ENCODE peak calls at places on chromosomes 3 and 15, in seven cellular contexts. L, M, X, J, I, E and F are unnamed samples.
A peak's percentile ranks its signal among the peaks of the same experiment; 100 is the strongest.

GRCh38 chr15:81106560-81106959 is 27.5 kb upstream of the CFAP161 start:
- DNase-seq in M (peak; percentile 84), I (peak; percentile 60), X (no peak), E (peak; percentile 70), L (peak; percentile 42), J (peak; percentile 66), F (peak; percentile 62)

GRCh38 chr3:15172806-15173205 is 33.2 kb upstream of the CAPN7 start:
- DNase-seq in J (no peak), E (no peak), I (no peak), X (no peak), L (no peak), M (no peak), F (no peak)

GRCh38 chr15:78811124-78811824 is at the start of gene ADAMTS7:
- DNase-seq in X (peak; percentile 74), E (peak; percentile 88), J (peak; percentile 89), L (peak; percentile 88), M (peak; percentile 73), I (peak; percentile 46), F (peak; percentile 82)

GRCh38 chr3:42739401-42740158 is 33.5 kb downstream of the CCDC13 start:
- DNase-seq in E (no peak), I (no peak), X (no peak), J (peak; percentile 82), L (no peak), M (no peak), F (no peak)

GRCh38 chr3:14602804-14603644 is 48.5 kb upstream of the CCDC174 start:
- DNase-seq in J (peak; percentile 54), E (peak; percentile 51), L (peak; percentile 41), I (no peak), X (no peak), M (no peak), F (peak; percentile 6)

GRCh38 chr3:57179580-57180410 is 14.6 kb upstream of the IL17RD start:
- DNase-seq in X (no peak), J (no peak), M (peak; percentile 19), I (no peak), L (no peak), E (peak; percentile 34), F (no peak)

GRCh38 chr3:14221902-14222301 is 43.3 kb downstream of the LSM3 start:
- DNase-seq in J (no peak), E (no peak), L (no peak), M (no peak), I (no peak), X (no peak), F (no peak)

GRCh38 chr15:40097968-40098476 is 10.7 kb downstream of the BMF start:
- DNase-seq in E (no peak), J (no peak), I (no peak), M (peak; percentile 52), X (peak; percentile 61), L (no peak), F (no peak)

GRCh38 chr15:52233405-52233804 is 42.2 kb upstream of the GNB5 start:
- DNase-seq in E (no peak), X (no peak), L (no peak), J (no peak), M (no peak), I (no peak), F (no peak)

GRCh38 chr3:183210341-183210740 is 42.7 kb upstream of the B3GNT5 start:
- DNase-seq in J (no peak), M (no peak), L (no peak), I (no peak), E (no peak), X (no peak), F (no peak)

GRCh38 chr3:119524931-119525662 is 26.8 kb downstream of the TIMMDC1 start:
- DNase-seq in E (no peak), L (no peak), M (no peak), J (peak; percentile 13), X (no peak), I (no peak), F (peak; percentile 2)
- TF ChIP-seq CTCF in E (peak; percentile 39), L (no peak), M (peak; percentile 51), J (peak; percentile 51), X (no peak), I (peak; percentile 42), F (no peak)

DNA sequence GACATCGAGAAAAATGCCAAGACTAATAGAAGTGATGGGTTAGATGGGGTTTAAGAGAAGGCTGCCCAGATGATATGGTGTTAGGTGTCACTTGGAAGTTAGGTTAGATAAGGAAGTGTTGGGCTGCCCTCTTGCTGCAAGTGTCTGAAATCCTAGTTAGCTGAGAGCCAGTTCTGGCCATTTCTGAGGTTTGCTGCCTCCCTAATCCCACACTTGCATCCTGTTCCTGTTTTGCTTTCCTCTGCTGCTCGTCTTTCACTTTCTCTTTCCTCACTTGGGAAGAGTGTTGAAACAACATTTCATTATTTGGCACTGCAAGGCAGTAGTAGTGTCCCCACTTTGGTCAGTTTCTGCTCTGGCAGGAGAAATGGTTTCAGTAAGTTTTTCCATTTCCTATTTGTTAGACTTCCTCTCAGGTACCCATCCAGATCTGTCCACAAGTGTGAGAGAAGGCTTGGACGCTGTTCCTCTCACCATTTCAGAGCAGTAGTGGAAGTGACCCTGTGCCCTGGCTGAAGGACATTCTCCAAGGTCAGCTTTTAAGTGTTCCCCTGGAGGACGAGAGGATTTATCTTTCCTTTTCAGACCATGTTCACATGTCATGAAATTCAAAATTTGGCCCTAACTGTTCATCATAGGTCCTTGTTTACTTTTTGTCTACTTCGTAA is 93.3 kb downstream of the ADAMTSL3 start:
- DNase-seq in X (no peak), M (peak; percentile 55), J (no peak), L (no peak), I (peak; percentile 3), E (peak; percentile 47), F (peak; percentile 48)
- TF ChIP-seq CTCF in X (peak; percentile 43), M (no peak), J (peak; percentile 37), L (no peak), I (peak; percentile 20), E (peak; percentile 38), F (no peak)

GRCh38 chr3:113695818-113696645 is at the start of gene USF3:
- DNase-seq in I (peak; percentile 23), L (peak; percentile 68), E (peak; percentile 88), J (peak; percentile 77), M (peak; percentile 55), X (peak; percentile 91), F (peak; percentile 78)
- TF ChIP-seq CTCF in I (no peak), L (no peak), E (no peak), J (no peak), M (no peak), X (no peak), F (no peak)

GRCh38 chr15:86743283-86743903 is 663.7 kb downstream of the AGBL1 start:
- DNase-seq in X (peak; percentile 21), L (peak; percentile 83), M (no peak), I (no peak), J (peak; percentile 76), E (peak; percentile 73), F (peak; percentile 38)
- TF ChIP-seq CTCF in X (peak; percentile 22), L (peak; percentile 82), M (peak; percentile 25), I (peak; percentile 30), J (peak; percentile 5), E (peak; percentile 72), F (peak; percentile 31)

GRCh38 chr3:49535971-49536874 is 18.1 kb upstream of the BSN start:
- DNase-seq in M (no peak), J (no peak), I (no peak), L (no peak), E (no peak), X (peak; percentile 75), F (no peak)

GRCh38 chr3:49531715-49532114 is 22.6 kb upstream of the BSN start:
- DNase-seq in J (no peak), I (no peak), L (no peak), X (no peak), M (no peak), E (no peak), F (no peak)

GRCh38 chr3:49534581-49535495 is 19.4 kb upstream of the BSN start:
- DNase-seq in M (no peak), J (no peak), I (no peak), X (peak; percentile 76), L (peak; percentile 73), E (peak; percentile 56), F (no peak)

GRCh38 chr3:49533031-49533430 is 21.2 kb upstream of the BSN start:
- DNase-seq in I (no peak), E (no peak), X (no peak), L (no peak), M (no peak), J (no peak), F (no peak)

DNA sequence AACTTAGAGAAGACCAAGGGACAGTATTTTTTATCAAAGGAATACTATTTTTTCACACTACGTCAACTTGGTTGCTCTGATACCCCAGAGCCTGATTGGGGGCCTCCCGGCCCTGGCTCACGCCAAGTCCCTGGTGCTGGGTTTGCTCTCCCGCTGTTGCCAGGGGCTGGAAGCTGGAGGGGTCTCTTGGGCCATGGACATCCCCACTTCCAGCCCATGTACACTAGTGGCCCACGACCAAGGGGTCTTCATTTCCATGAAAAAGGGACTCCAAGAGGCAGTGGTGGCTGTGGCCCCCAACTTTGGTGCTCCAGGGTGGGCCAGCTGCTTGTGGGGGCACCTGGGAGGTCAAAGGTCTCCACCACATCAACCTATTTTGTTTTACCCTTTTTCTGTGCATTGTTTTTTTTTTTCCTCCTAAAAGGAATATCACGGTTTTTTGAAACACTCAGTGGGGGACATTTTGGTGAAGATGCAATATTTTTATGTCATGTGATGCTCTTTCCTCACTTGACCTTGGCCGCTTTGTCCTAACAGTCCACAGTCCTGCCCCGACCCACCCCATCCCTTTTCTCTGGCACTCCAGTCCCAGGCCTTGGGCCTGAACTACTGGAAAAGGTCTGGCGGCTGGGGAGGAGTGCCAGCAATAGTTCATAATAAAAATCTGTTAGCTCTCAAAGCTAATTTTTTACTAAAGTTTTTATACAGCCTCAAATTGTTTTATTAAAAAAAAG is 20.3 kb upstream of the BSN start:
- DNase-seq in L (no peak), M (no peak), X (no peak), E (no peak), I (no peak), J (no peak), F (no peak)
- TF ChIP-seq CTCF in L (no peak), M (no peak), X (no peak), E (no peak), I (no peak), J (no peak), F (no peak)

DNA sequence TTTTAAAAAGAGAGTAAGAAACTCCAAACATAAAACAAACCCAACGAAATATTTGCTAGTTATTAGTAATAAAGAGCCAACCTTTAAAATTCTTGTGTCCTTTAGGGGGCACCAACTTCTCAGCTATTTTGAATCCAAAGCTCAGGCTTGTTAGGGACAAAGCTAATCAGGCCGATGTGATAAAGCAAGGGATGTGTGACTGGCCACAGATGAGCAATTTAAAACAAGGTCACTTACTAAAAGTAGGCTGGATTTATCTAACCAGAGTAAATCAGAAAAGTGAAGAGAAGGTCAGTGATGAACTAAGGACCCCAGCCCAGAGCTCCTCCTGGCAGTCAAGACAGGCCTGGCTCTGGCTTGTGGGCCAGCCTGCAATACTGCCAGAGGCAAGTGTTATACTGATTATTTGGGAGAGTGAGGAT is 108.5 kb downstream of the CYP19A1 start:
- DNase-seq in X (no peak), E (peak; percentile 48), I (no peak), M (peak; percentile 61), J (peak; percentile 46), L (no peak), F (no peak)
- TF ChIP-seq CTCF in X (peak; percentile 14), E (peak; percentile 68), I (peak; percentile 35), M (peak; percentile 54), J (peak; percentile 52), L (peak; percentile 25), F (no peak)

GRCh38 chr3:189786479-189787064 is 155.4 kb downstream of the TP63 start:
- DNase-seq in J (no peak), I (no peak), X (no peak), L (peak; percentile 24), E (no peak), M (no peak), F (no peak)
- TF ChIP-seq CTCF in J (peak; percentile 6), I (peak; percentile 56), X (no peak), L (no peak), E (no peak), M (no peak), F (peak; percentile 47)

GRCh38 chr3:191074511-191074910 is 124.5 kb upstream of the OSTN start:
- DNase-seq in J (no peak), E (no peak), X (no peak), L (no peak), I (no peak), M (no peak), F (no peak)
- TF ChIP-seq CTCF in J (no peak), E (no peak), X (no peak), L (no peak), I (no peak), M (no peak), F (no peak)